ENCODE peak calls at places on chromosomes 4 and X, in ten cellular contexts. One of them, this sample, is unnamed.

GRCh38 chr4:78951862-78952472 is 12.7 kb upstream of the PAQR3 start:
- DNase-seq in PC-3: peak
- DNase-seq in ovary: no peak
- DNase-seq in fibroblast of mammary gland: peak
- DNase-seq in nephron progenitor cell: peak
- DNase-seq in PC-9: no peak
- DNase-seq in CD8-positive, alpha-beta T cell: no peak
- DNase-seq in fibroblast of the aortic adventitia: peak
- DNase-seq in CD4-positive, alpha-beta T cell: no peak
- DNase-seq in HL-60: peak
- DNase-seq in this sample: no peak

GRCh38 chr4:184386271-184386781 is 88.0 kb downstream of the IRF2 start:
- DNase-seq in fibroblast of mammary gland: no peak
- DNase-seq in ovary: no peak
- DNase-seq in CD8-positive, alpha-beta T cell: no peak
- DNase-seq in CD4-positive, alpha-beta T cell: no peak
- DNase-seq in HL-60: no peak
- DNase-seq in PC-3: no peak
- DNase-seq in nephron progenitor cell: no peak
- DNase-seq in fibroblast of the aortic adventitia: no peak
- DNase-seq in PC-9: no peak
- DNase-seq in this sample: no peak

GRCh38 chrX:25873196-25873595 is 264.9 kb upstream of the MAGEB18 start:
- DNase-seq in CD4-positive, alpha-beta T cell: no peak
- DNase-seq in PC-3: peak
- DNase-seq in nephron progenitor cell: no peak
- DNase-seq in PC-9: no peak
- DNase-seq in fibroblast of mammary gland: peak
- DNase-seq in CD8-positive, alpha-beta T cell: no peak
- DNase-seq in ovary: no peak
- DNase-seq in HL-60: no peak
- DNase-seq in fibroblast of the aortic adventitia: peak
- DNase-seq in this sample: no peak

GRCh38 chr4:185567828-185568442 is 32.6 kb upstream of the PDLIM3 start:
- DNase-seq in HL-60: no peak
- DNase-seq in CD4-positive, alpha-beta T cell: no peak
- DNase-seq in CD8-positive, alpha-beta T cell: no peak
- DNase-seq in ovary: peak
- DNase-seq in nephron progenitor cell: no peak
- DNase-seq in PC-9: no peak
- DNase-seq in PC-3: no peak
- DNase-seq in fibroblast of the aortic adventitia: no peak
- DNase-seq in fibroblast of mammary gland: peak
- DNase-seq in this sample: no peak

GRCh38 chr4:98289375-98289774 is 28.2 kb downstream of the RAP1GDS1 start:
- DNase-seq in CD8-positive, alpha-beta T cell: no peak
- DNase-seq in ovary: no peak
- DNase-seq in fibroblast of the aortic adventitia: peak
- DNase-seq in CD4-positive, alpha-beta T cell: no peak
- DNase-seq in PC-9: no peak
- DNase-seq in PC-3: no peak
- DNase-seq in nephron progenitor cell: no peak
- DNase-seq in HL-60: no peak
- DNase-seq in fibroblast of mammary gland: peak
- DNase-seq in this sample: no peak

GRCh38 chr4:139873111-139873866 is 207.7 kb downstream of the MGST2 start:
- DNase-seq in ovary: no peak
- DNase-seq in fibroblast of the aortic adventitia: peak
- DNase-seq in fibroblast of mammary gland: no peak
- DNase-seq in PC-9: no peak
- DNase-seq in CD8-positive, alpha-beta T cell: no peak
- DNase-seq in CD4-positive, alpha-beta T cell: no peak
- DNase-seq in PC-3: no peak
- DNase-seq in nephron progenitor cell: no peak
- DNase-seq in HL-60: peak
- DNase-seq in this sample: no peak

GRCh38 chrX:68997911-68998310 is 167.3 kb downstream of the PJA1 start:
- DNase-seq in fibroblast of mammary gland: peak
- DNase-seq in CD4-positive, alpha-beta T cell: no peak
- DNase-seq in nephron progenitor cell: no peak
- DNase-seq in fibroblast of the aortic adventitia: peak
- DNase-seq in PC-3: peak
- DNase-seq in HL-60: no peak
- DNase-seq in ovary: peak
- DNase-seq in CD8-positive, alpha-beta T cell: no peak
- DNase-seq in PC-9: no peak
- DNase-seq in this sample: no peak

GRCh38 chrX:71515039-71515398 is 17.9 kb upstream of the OGT start:
- DNase-seq in CD4-positive, alpha-beta T cell: no peak
- DNase-seq in fibroblast of mammary gland: peak
- DNase-seq in PC-9: no peak
- DNase-seq in CD8-positive, alpha-beta T cell: no peak
- DNase-seq in PC-3: peak
- DNase-seq in HL-60: no peak
- DNase-seq in ovary: no peak
- DNase-seq in fibroblast of the aortic adventitia: peak
- DNase-seq in nephron progenitor cell: no peak
- DNase-seq in this sample: no peak

GRCh38 chrX:119537487-119537886 is 27.7 kb downstream of the STEEP1 start:
- DNase-seq in ovary: no peak
- DNase-seq in fibroblast of the aortic adventitia: no peak
- DNase-seq in HL-60: no peak
- DNase-seq in CD4-positive, alpha-beta T cell: no peak
- DNase-seq in CD8-positive, alpha-beta T cell: no peak
- DNase-seq in PC-3: no peak
- DNase-seq in fibroblast of mammary gland: no peak
- DNase-seq in PC-9: no peak
- DNase-seq in nephron progenitor cell: no peak
- DNase-seq in this sample: no peak

GRCh38 chr4:8046925-8047541 is 107.4 kb upstream of the AFAP1 start:
- DNase-seq in nephron progenitor cell: no peak
- DNase-seq in CD8-positive, alpha-beta T cell: no peak
- DNase-seq in ovary: no peak
- DNase-seq in PC-9: no peak
- DNase-seq in HL-60: no peak
- DNase-seq in fibroblast of the aortic adventitia: no peak
- DNase-seq in PC-3: no peak
- DNase-seq in fibroblast of mammary gland: no peak
- DNase-seq in CD4-positive, alpha-beta T cell: no peak
- DNase-seq in this sample: no peak

GRCh38 chr4:30789219-30789671 is 69.1 kb downstream of the PCDH7 start:
- DNase-seq in PC-3: peak
- DNase-seq in CD8-positive, alpha-beta T cell: no peak
- DNase-seq in fibroblast of the aortic adventitia: no peak
- DNase-seq in ovary: no peak
- DNase-seq in CD4-positive, alpha-beta T cell: no peak
- DNase-seq in HL-60: no peak
- DNase-seq in fibroblast of mammary gland: no peak
- DNase-seq in nephron progenitor cell: no peak
- DNase-seq in PC-9: peak
- DNase-seq in this sample: no peak

GRCh38 chr4:22986881-22987280 is 294.1 kb downstream of the GBA3 start:
- DNase-seq in CD4-positive, alpha-beta T cell: no peak
- DNase-seq in PC-3: no peak
- DNase-seq in fibroblast of mammary gland: no peak
- DNase-seq in PC-9: no peak
- DNase-seq in fibroblast of the aortic adventitia: no peak
- DNase-seq in CD8-positive, alpha-beta T cell: no peak
- DNase-seq in HL-60: no peak
- DNase-seq in ovary: no peak
- DNase-seq in nephron progenitor cell: no peak
- DNase-seq in this sample: no peak

GRCh38 chrX:85111347-85111746 is 107.7 kb downstream of the APOOL start:
- DNase-seq in CD8-positive, alpha-beta T cell: no peak
- DNase-seq in HL-60: no peak
- DNase-seq in ovary: no peak
- DNase-seq in fibroblast of mammary gland: peak
- DNase-seq in fibroblast of the aortic adventitia: peak
- DNase-seq in PC-3: peak
- DNase-seq in PC-9: no peak
- DNase-seq in CD4-positive, alpha-beta T cell: no peak
- DNase-seq in nephron progenitor cell: no peak
- DNase-seq in this sample: no peak

DNA sequence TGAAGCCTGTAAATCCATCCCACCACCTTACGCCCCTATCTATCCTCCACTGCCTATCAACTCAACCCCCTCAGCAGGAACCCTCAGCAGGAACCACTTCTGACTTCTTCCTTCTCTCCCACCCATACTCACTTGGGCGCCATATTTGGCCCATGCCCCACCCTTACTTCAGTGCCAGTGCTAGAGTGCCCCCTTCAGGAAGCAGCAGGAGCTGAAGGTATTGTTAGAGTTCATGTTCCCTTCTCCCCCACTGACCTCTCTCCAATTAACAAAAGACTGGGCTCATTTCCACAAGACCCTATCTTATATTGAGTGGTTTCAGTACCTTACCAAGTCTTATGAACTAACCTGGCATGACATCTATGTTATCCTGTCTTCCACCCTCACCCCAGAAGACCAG is 363.1 kb upstream of the SLIT2 start:
- DNase-seq in HL-60: no peak
- DNase-seq in PC-9: no peak
- DNase-seq in fibroblast of the aortic adventitia: no peak
- DNase-seq in fibroblast of mammary gland: no peak
- DNase-seq in CD4-positive, alpha-beta T cell: no peak
- DNase-seq in nephron progenitor cell: no peak
- DNase-seq in CD8-positive, alpha-beta T cell: no peak
- DNase-seq in PC-3: no peak
- DNase-seq in ovary: no peak
- DNase-seq in this sample: no peak
- TF ChIP-seq CTCF in HL-60: no peak
- TF ChIP-seq CTCF in PC-9: no peak
- TF ChIP-seq CTCF in fibroblast of the aortic adventitia: no peak
- TF ChIP-seq CTCF in fibroblast of mammary gland: no peak
- TF ChIP-seq CTCF in CD4-positive, alpha-beta T cell: no peak
- TF ChIP-seq CTCF in nephron progenitor cell: no peak
- TF ChIP-seq CTCF in CD8-positive, alpha-beta T cell: no peak
- TF ChIP-seq CTCF in PC-3: peak
- TF ChIP-seq CTCF in ovary: no peak
- TF ChIP-seq CTCF in this sample: no peak

DNA sequence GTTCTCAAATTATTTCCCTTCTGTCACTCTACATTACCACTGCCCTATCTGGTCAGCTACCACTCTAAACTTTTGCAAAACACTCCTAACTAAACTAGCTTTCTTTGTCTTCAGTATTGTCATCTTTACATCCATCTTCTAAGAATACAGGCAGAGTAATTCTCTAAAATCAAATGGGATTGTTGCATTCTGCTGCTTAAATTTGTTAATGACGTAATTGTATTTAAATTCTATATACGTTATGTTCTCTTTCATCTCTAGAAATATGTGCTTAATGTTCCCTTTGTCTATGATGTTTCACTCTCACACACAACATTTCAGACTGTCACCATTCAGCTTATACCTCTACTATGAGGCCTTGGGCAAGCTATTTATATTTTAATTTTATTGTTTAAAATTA is 1041.1 kb upstream of the POU3F4 start:
- DNase-seq in PC-9: no peak
- DNase-seq in PC-3: no peak
- DNase-seq in CD8-positive, alpha-beta T cell: no peak
- DNase-seq in CD4-positive, alpha-beta T cell: no peak
- DNase-seq in nephron progenitor cell: no peak
- DNase-seq in fibroblast of mammary gland: no peak
- DNase-seq in fibroblast of the aortic adventitia: no peak
- DNase-seq in ovary: no peak
- DNase-seq in HL-60: no peak
- DNase-seq in this sample: no peak
- TF ChIP-seq CTCF in PC-9: no peak
- TF ChIP-seq CTCF in PC-3: no peak
- TF ChIP-seq CTCF in CD8-positive, alpha-beta T cell: no peak
- TF ChIP-seq CTCF in CD4-positive, alpha-beta T cell: no peak
- TF ChIP-seq CTCF in nephron progenitor cell: no peak
- TF ChIP-seq CTCF in fibroblast of mammary gland: no peak
- TF ChIP-seq CTCF in fibroblast of the aortic adventitia: no peak
- TF ChIP-seq CTCF in ovary: no peak
- TF ChIP-seq CTCF in HL-60: no peak
- TF ChIP-seq CTCF in this sample: no peak

DNA sequence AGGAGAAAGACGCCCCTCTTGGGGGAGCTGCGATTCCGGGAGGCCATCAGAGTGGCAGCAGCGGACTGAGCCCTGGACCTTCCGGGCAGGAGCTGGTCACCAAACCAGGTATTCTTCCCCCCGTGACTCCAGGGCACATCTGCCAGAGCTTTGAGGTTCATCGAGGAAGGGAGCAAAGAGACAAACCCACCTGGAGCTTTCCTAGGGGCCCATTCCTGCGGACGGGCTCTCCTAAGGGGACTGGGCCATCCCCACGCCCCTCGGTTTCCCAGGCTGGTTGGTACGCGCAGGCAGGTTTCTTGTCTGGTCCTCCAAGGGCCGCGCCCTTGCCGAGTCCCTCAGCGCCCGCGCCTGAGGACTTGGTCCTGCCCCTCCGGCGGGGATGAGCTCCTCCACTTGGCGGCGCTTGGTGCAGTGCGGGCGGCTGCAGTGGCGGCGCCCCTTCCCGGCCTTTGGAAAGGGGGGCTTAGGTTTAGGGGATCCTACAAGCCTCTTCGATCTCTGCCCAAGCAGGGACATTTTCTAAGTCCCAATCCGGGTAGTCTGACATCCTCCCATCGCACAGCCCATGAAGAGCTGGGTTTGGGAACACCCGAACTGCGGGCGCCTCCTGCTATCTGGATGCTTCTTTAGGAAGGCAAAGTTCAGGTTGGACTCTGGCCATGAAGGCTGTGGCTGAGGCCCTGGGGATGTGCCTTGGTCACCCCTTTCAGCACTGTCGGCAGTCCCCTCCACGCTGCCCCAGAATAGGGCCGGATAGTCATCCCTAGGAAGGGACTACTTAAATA is 543 bp downstream of the STBD1 start:
- DNase-seq in fibroblast of mammary gland: peak
- DNase-seq in PC-3: peak
- DNase-seq in fibroblast of the aortic adventitia: peak
- DNase-seq in PC-9: peak
- DNase-seq in nephron progenitor cell: peak
- DNase-seq in ovary: peak
- DNase-seq in CD8-positive, alpha-beta T cell: no peak
- DNase-seq in HL-60: peak
- DNase-seq in CD4-positive, alpha-beta T cell: no peak
- DNase-seq in this sample: no peak
- TF ChIP-seq CTCF in fibroblast of mammary gland: peak
- TF ChIP-seq CTCF in PC-3: peak
- TF ChIP-seq CTCF in fibroblast of the aortic adventitia: peak
- TF ChIP-seq CTCF in PC-9: no peak
- TF ChIP-seq CTCF in nephron progenitor cell: peak
- TF ChIP-seq CTCF in ovary: no peak
- TF ChIP-seq CTCF in CD8-positive, alpha-beta T cell: no peak
- TF ChIP-seq CTCF in HL-60: no peak
- TF ChIP-seq CTCF in CD4-positive, alpha-beta T cell: no peak
- TF ChIP-seq CTCF in this sample: no peak

DNA sequence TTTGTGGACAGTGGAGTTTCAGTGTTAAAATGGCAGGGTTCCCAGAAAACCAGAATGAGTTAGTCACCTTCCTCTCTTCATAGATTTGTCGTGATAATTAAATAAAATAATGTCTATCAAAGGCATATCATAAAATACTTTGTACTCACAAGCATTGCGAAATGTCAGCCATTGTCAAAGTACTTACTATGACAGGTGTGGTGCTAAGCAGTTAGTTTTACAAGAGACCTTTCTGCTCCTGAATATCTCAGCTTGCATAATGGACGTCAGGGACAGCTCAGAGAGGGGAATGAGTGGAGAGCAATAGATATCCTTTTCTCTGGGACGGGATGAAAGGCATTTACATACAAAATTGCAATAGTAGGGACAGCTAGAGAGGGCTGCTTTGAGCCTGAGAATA is 560.9 kb downstream of the KCNIP4 start:
- DNase-seq in PC-9: no peak
- DNase-seq in ovary: no peak
- DNase-seq in nephron progenitor cell: no peak
- DNase-seq in HL-60: no peak
- DNase-seq in PC-3: no peak
- DNase-seq in CD8-positive, alpha-beta T cell: no peak
- DNase-seq in fibroblast of mammary gland: no peak
- DNase-seq in CD4-positive, alpha-beta T cell: no peak
- DNase-seq in fibroblast of the aortic adventitia: no peak
- DNase-seq in this sample: no peak
- TF ChIP-seq CTCF in PC-9: no peak
- TF ChIP-seq CTCF in ovary: no peak
- TF ChIP-seq CTCF in nephron progenitor cell: no peak
- TF ChIP-seq CTCF in HL-60: no peak
- TF ChIP-seq CTCF in PC-3: no peak
- TF ChIP-seq CTCF in CD8-positive, alpha-beta T cell: no peak
- TF ChIP-seq CTCF in fibroblast of mammary gland: no peak
- TF ChIP-seq CTCF in CD4-positive, alpha-beta T cell: no peak
- TF ChIP-seq CTCF in fibroblast of the aortic adventitia: no peak
- TF ChIP-seq CTCF in this sample: no peak